ENCODE peak calls at places on chromosome 9, in seven cellular contexts. V is sigmoid colon, I is body of pancreas, F is astrocyte, X is hepatocyte, W is GM23338, R is thoracic aorta. O is an unnamed sample.

GRCh38 chr9:96116275-96117051 is 185.5 kb downstream of the HSD17B3 start:
- DNase-seq in V (peak; percentile 88), I (peak; percentile 93), F (no peak), X (peak; percentile 54), W (no peak), R (no peak), O (no peak)

GRCh38 chr9:136270173-136270710 is 24.6 kb upstream of the QSOX2 start:
- DNase-seq in V (no peak), I (no peak), F (no peak), X (no peak), W (no peak), R (no peak), O (no peak)

GRCh38 chr9:105452185-105452584 is 4.4 kb downstream of the FSD1L start:
- DNase-seq in V (no peak), I (no peak), F (no peak), X (no peak), W (no peak), R (no peak), O (no peak)

GRCh38 chr9:87678650-87679355 is 47.1 kb upstream of the CTSL start:
- DNase-seq in V (peak; percentile 81), I (peak; percentile 69), F (peak; percentile 42), X (peak; percentile 87), W (peak; percentile 86), R (no peak), O (peak; percentile 55)

GRCh38 chr9:16012621-16013020 is 459.8 kb downstream of the CCDC171 start:
- DNase-seq in V (no peak), I (no peak), F (peak; percentile 78), X (no peak), W (no peak), R (no peak), O (no peak)

GRCh38 chr9:85527331-85528015 is 214.3 kb downstream of the AGTPBP1 start:
- DNase-seq in V (no peak), I (no peak), F (no peak), X (no peak), W (no peak), R (no peak), O (no peak)

GRCh38 chr9:92035687-92036410 is 79.4 kb downstream of the SPTLC1 start:
- DNase-seq in V (peak; percentile 93), I (no peak), F (no peak), X (peak; percentile 56), W (no peak), R (no peak), O (peak; percentile 52)

GRCh38 chr9:15295761-15296405 is 11.1 kb downstream of the TTC39B start:
- DNase-seq in V (no peak), I (peak; percentile 27), F (peak; percentile 84), X (peak; percentile 56), W (no peak), R (no peak), O (peak; percentile 31)

GRCh38 chr9:4923141-4923540 is 61.9 kb upstream of the JAK2 start:
- DNase-seq in V (no peak), I (no peak), F (no peak), X (no peak), W (no peak), R (no peak), O (no peak)

DNA sequence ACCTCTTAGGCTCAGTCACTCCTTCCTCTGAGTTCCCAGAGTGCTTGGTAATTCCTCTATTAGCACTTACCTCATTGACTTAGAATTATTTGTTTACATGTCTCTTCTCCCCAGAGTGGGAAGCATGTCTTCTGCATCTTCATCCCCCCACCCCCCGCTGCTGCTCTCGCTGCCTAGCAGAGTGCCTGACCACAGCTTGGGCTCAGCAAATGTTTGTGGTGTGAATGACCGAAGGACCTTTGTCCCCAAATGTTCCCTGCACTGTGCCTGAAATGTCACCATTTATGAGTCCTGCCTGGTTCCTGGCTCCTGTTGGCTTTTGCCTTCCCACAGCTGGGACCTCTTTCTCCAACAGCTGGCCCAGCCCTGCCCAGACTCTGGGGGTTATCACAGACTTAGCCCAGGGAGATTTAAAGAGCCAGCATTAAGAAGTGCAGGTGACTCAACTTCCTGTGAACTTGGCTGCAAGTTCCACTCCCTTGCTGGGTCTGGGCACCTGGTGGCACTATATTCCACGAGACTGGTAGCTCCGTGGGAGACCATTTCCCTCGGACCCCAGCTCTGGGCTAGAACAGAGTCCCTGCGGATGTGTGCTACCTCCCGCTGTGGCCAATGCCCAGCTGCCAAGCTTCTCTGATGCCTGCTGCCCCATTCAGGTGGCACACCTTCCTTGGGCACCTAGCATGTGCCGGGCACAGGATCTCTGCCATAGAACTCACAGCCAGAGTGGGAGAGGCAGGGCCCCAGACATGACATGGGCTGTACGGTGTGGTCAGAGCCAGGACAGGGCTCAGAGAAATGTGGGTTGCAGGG is 1.8 kb upstream of the HMCN2 start:
- DNase-seq in V (peak; percentile 63), I (no peak), F (peak; percentile 18), X (no peak), W (no peak), R (no peak), O (no peak)
- TF ChIP-seq CTCF in V (no peak), I (no peak), F (no peak), X (no peak), W (no peak), R (no peak), O (no peak)

DNA sequence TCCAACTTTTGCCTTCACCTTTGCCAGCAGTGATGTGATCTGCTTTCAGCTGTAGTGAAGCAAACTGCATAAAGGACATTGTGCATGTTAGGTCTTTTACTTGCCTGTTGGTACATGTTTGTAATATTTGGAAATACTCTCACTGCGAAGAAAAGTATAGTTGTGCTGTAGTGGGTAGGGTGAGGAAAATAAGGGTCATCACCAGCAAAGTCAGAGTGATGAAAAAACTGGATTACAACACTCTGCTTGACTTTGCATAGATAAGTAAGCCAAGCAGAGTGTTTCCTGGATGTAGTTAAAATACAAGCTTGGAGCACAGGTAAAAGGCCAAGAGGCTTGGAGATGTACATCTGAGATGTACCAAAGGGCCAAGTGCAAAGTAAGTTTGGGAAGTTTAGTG is 16.7 kb downstream of the TGFBR1 start:
- DNase-seq in V (no peak), I (no peak), F (no peak), X (no peak), W (no peak), R (no peak), O (no peak)
- H3K27ac ChIP-seq in V (no peak overlapping the region), I (no peak overlapping the region), F (no peak overlapping the region), X (no peak overlapping the region), W (no peak overlapping the region), R (no peak overlapping the region), O (no peak overlapping the region)

DNA sequence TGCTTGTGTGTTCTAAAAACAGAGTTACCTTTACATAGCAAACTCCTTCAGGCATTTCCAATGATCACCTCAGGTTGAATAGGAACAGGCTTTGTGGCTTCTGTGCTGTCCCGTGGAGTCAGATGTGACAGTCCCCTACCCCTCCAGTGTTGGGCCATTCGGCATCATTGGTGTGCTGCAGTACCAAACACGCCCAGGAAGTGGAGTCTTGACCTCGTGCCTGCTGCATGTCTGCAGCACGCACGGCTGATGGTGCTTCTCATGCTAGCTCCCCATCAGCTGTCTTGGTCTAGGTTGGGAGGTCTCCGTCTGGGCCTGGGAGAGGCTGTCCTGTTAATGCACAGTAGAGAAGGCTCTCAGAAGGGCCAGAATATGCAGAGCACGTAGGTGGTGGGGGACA is 42.5 kb upstream of the PHF2 start:
- DNase-seq in V (no peak), I (no peak), F (no peak), X (no peak), W (peak; percentile 44), R (no peak), O (no peak)
- H3K36me3 ChIP-seq in V (peaks cover 52% of the 10 kb centered on the region), I (peaks cover 14% of the 10 kb centered on the region), F (peaks cover 43% of the 10 kb centered on the region), X (no peaks in the 10 kb centered on the region), W (peaks cover 28% of the 10 kb centered on the region), R (peaks cover 4% of the 10 kb centered on the region), O (no peaks in the 10 kb centered on the region)

DNA sequence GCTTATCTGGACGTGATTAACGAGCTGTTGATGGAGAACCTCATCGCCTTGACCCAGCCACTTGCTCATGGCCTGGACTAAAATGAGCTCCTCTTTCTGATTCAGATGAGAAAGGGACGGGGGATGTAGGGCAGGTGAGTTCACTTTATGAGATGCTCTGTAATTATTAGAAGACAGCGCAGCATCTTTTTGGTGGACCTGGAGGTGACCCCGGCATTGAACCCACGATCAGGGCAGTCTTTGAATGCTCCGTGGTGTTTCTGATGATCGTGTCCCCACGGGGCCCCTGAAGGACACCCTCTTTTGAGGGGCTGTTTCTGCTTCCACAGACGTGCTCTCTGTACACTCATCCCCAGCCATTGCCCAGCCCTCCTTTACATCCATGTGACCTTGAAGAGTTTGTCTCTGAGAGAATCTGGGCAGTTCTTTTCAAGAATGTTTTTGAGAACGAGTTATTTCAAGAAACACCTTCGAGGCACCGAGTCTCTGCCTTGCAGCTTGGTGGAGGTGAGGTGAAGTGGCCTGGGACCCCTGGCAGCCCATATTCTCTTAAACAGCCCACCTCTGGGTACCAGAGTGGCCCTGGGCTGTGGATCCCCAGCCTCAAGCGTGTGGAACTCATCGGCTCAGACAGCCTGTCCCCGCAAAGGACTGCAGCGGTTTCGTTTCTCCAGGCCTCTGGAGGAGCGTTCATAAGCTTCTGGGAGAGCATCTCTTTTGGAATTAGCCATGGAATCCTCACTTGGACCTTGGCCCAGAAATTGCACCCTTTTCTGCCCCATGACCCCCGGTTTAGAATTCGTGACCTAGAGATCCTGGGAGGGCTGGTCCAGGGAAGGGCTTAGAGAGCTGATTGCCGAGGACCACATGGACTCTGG is 50.3 kb downstream of the COL5A1 start:
- DNase-seq in V (peak; percentile 58), I (no peak), F (no peak), X (no peak), W (no peak), R (no peak), O (no peak)
- TF ChIP-seq CTCF in V (no peak), I (no peak), F (no peak), X (no peak), W (no peak), R (no peak), O (no peak)

DNA sequence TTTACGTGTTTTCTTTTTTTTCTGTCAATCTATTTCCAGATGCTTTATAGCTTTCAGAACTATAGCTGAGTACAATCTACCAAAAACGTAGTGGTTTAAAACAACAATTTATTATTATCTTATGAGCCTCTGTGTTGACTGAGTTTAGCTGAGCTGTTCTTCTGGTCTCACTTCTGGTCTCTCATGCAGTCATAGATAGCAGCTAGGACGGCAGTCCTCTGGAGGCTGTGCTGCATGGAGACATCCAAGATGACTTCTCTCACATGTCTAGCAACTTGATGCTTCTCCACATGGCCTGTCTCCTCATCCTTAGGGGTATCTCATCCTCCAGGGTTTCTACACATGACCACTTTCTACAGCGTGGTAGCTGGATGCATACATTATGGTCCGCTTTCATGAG is 22.0 kb upstream of the RAD23B start:
- DNase-seq in V (no peak), I (no peak), F (no peak), X (no peak), W (no peak), R (no peak), O (no peak)
- H3K27ac ChIP-seq in V (no peak overlapping the region), I (no peak overlapping the region), F (no peak overlapping the region), X (no peak overlapping the region), W (no peak overlapping the region), R (no peak overlapping the region), O (no peak overlapping the region)